ENCODE peak calls at places on chromosomes 13 and 19, in nine cellular contexts. X, U, V, P, Q, S, G, D and O are unnamed samples.

GRCh38 chr19:47781590-47782318 is 3.3 kb downstream of the SELENOW start:
- DNase-seq in X (no peak), U (no peak), V (peak; percentile 33), P (no peak), Q (no peak), S (peak; percentile 80), G (no peak), D (no peak), O (no peak)

GRCh38 chr19:885536-886224 is 7.3 kb downstream of the MED16 start:
- DNase-seq in X (no peak), U (no peak), V (no peak), P (no peak), Q (no peak), S (no peak), G (no peak), D (no peak), O (no peak)

GRCh38 chr19:45976180-45976579 is 2.5 kb upstream of the NOVA2 start:
- DNase-seq in X (no peak), U (no peak), V (no peak), P (no peak), Q (no peak), S (no peak), G (no peak), D (no peak), O (no peak)

GRCh38 chr13:61415749-61416148 is at the start of gene PCDH20:
- DNase-seq in X (no peak), U (no peak), V (no peak), P (no peak), Q (no peak), S (no peak), G (no peak), D (no peak), O (no peak)

GRCh38 chr19:18674616-18675015 is 8.9 kb upstream of the CRTC1 start:
- DNase-seq in X (no peak), U (no peak), V (no peak), P (no peak), Q (no peak), S (peak; percentile 27), G (no peak), D (no peak), O (no peak)

GRCh38 chr13:45674908-45675307 is 27.2 kb upstream of the CBY2 start:
- DNase-seq in X (no peak), U (no peak), V (peak; percentile 74), P (no peak), Q (peak; percentile 90), S (no peak), G (no peak), D (no peak), O (peak; percentile 77)

GRCh38 chr19:11300811-11301120 is 4.8 kb downstream of the TSPAN16 start:
- DNase-seq in X (no peak), U (no peak), V (no peak), P (no peak), Q (no peak), S (no peak), G (no peak), D (no peak), O (no peak)

GRCh38 chr19:10501971-10502523 is 1.1 kb downstream of the KEAP1 start:
- DNase-seq in X (peak; percentile 59), U (peak; percentile 51), V (peak; percentile 78), P (peak; percentile 32), Q (peak; percentile 69), S (no peak), G (no peak), D (no peak), O (peak; percentile 86)

GRCh38 chr13:76754414-76754813 is 131.8 kb downstream of the KCTD12 start:
- DNase-seq in X (no peak), U (no peak), V (no peak), P (no peak), Q (peak; percentile 22), S (no peak), G (no peak), D (no peak), O (no peak)

GRCh38 chr19:33821871-33822270 is 25.2 kb downstream of the KCTD15 start:
- DNase-seq in X (no peak), U (no peak), V (no peak), P (no peak), Q (peak; percentile 30), S (no peak), G (no peak), D (no peak), O (peak; percentile 4)

GRCh38 chr19:34363094-34363493 is 1.9 kb upstream of the GPI start:
- DNase-seq in X (no peak), U (no peak), V (no peak), P (no peak), Q (no peak), S (no peak), G (no peak), D (no peak), O (no peak)

GRCh38 chr19:8116437-8117293 is 32.7 kb downstream of the FBN3 start:
- DNase-seq in X (peak; percentile 17), U (no peak), V (no peak), P (no peak), Q (no peak), S (no peak), G (no peak), D (no peak), O (no peak)

GRCh38 chr13:101417043-101417406 is 717 bp upstream of the NALCN start:
- DNase-seq in X (no peak), U (no peak), V (no peak), P (no peak), Q (peak; percentile 55), S (no peak), G (no peak), D (no peak), O (peak; percentile 16)

GRCh38 chr19:18603255-18603957 is 3.2 kb downstream of the CRLF1 start:
- DNase-seq in X (no peak), U (no peak), V (peak; percentile 63), P (peak; percentile 13), Q (no peak), S (no peak), G (no peak), D (no peak), O (peak; percentile 66)

GRCh38 chr13:98533912-98534311 is 43.0 kb downstream of the STK24 start:
- DNase-seq in X (no peak), U (no peak), V (no peak), P (no peak), Q (no peak), S (no peak), G (no peak), D (no peak), O (no peak)

GRCh38 chr19:39946532-39946931 is 12.1 kb upstream of the FCGBP start:
- DNase-seq in X (no peak), U (no peak), V (no peak), P (no peak), Q (peak; percentile 84), S (no peak), G (no peak), D (no peak), O (no peak)

GRCh38 chr13:24253520-24254150 is 55.7 kb upstream of the C1QTNF9 start:
- DNase-seq in X (no peak), U (no peak), V (no peak), P (no peak), Q (no peak), S (no peak), G (no peak), D (no peak), O (no peak)

GRCh38 chr13:66424417-66424816 is 805.7 kb downstream of the PCDH9 start:
- DNase-seq in X (no peak), U (no peak), V (peak; percentile 17), P (no peak), Q (peak; percentile 6), S (no peak), G (no peak), D (no peak), O (no peak)

GRCh38 chr19:27657271-27658051 is 1555.5 kb downstream of the UQCRFS1 start:
- DNase-seq in X (no peak), U (no peak), V (no peak), P (no peak), Q (no peak), S (no peak), G (no peak), D (no peak), O (no peak)

GRCh38 chr19:10762656-10763055 is 44.8 kb downstream of the DNM2 start:
- DNase-seq in X (no peak), U (peak; percentile 19), V (no peak), P (no peak), Q (peak; percentile 56), S (no peak), G (no peak), D (no peak), O (no peak)

GRCh38 chr13:99218126-99218525 is 17.5 kb downstream of the UBAC2 start:
- DNase-seq in X (no peak), U (no peak), V (no peak), P (no peak), Q (no peak), S (no peak), G (no peak), D (no peak), O (no peak)

GRCh38 chr19:19134687-19135158 is 3.6 kb downstream of the TMEM161A start:
- DNase-seq in X (peak; percentile 52), U (peak; percentile 41), V (no peak), P (peak; percentile 3), Q (peak; percentile 14), S (no peak), G (peak; percentile 24), D (peak; percentile 45), O (no peak)

GRCh38 chr13:110554227-110554836 is 7.2 kb downstream of the RAB20 start:
- DNase-seq in X (no peak), U (no peak), V (no peak), P (no peak), Q (no peak), S (no peak), G (no peak), D (no peak), O (no peak)

GRCh38 chr13:112106467-112107141 is 39.7 kb downstream of the SOX1 start:
- DNase-seq in X (no peak), U (no peak), V (no peak), P (no peak), Q (peak; percentile 35), S (peak; percentile 32), G (no peak), D (no peak), O (no peak)

GRCh38 chr19:19823916-19824315 is 2.4 kb upstream of the ZNF506 start:
- DNase-seq in X (no peak), U (no peak), V (no peak), P (no peak), Q (no peak), S (no peak), G (no peak), D (no peak), O (no peak)

GRCh38 chr19:10543420-10544241 is at the start of gene ATG4D:
- DNase-seq in X (peak; percentile 83), U (peak; percentile 79), V (peak; percentile 98), P (peak; percentile 90), Q (peak; percentile 76), S (peak; percentile 25), G (peak; percentile 74), D (peak; percentile 85), O (peak; percentile 98)

GRCh38 chr19:6047256-6047655 is 63.0 kb downstream of the RFX2 start:
- DNase-seq in X (no peak), U (no peak), V (no peak), P (no peak), Q (no peak), S (no peak), G (no peak), D (no peak), O (no peak)